ENCODE peak calls at places on chromosome 12, in six cellular contexts. L is neuronal stem cell; F is cardiac fibroblast; R is cardiac muscle cell; S is fibroblast of pulmonary artery; D is Jurkat, Clone E6-1. I is an unnamed sample.

GRCh38 chr12:47102845-47103666 is 23.3 kb upstream of the AMIGO2 start:
- DNase-seq in R (no peak), L (no peak), F (peak), S (peak), D (no peak), I (peak)

GRCh38 chr12:85627584-85627983 is 208.6 kb downstream of the RASSF9 start:
- DNase-seq in R (no peak), S (peak), L (no peak), F (peak), D (no peak), I (peak)

GRCh38 chr12:93297032-93297431 is 80.7 kb upstream of the NUDT4 start:
- DNase-seq in D (no peak), L (no peak), S (no peak), R (no peak), F (no peak), I (peak)

GRCh38 chr12:49762468-49762847 is 21.1 kb downstream of the TMBIM6 start:
- DNase-seq in D (peak), L (no peak), R (no peak), F (no peak), S (no peak), I (no peak)

GRCh38 chr12:40622246-40622838 is 69.9 kb upstream of the CNTN1 start:
- DNase-seq in D (peak), R (peak), F (peak), S (peak), L (peak), I (peak)

GRCh38 chr12:8637244-8637643 is 24.6 kb upstream of the AICDA start:
- DNase-seq in S (no peak), D (no peak), R (no peak), L (no peak), F (no peak), I (no peak)

GRCh38 chr12:98188649-98189048 is 326.7 kb upstream of the TMPO start:
- DNase-seq in F (no peak), R (no peak), S (peak), D (no peak), L (no peak), I (no peak)

GRCh38 chr12:49966511-49967041 is 4.9 kb downstream of the AQP5 start:
- DNase-seq in S (no peak), D (no peak), F (no peak), R (no peak), L (no peak), I (no peak)

GRCh38 chr12:117733292-117733805 is 235.4 kb downstream of the KSR2 start:
- DNase-seq in R (no peak), L (no peak), S (no peak), D (no peak), F (no peak), I (no peak)

GRCh38 chr12:120242275-120242799 is 23.2 kb downstream of the PXN start:
- DNase-seq in L (no peak), S (no peak), D (no peak), F (no peak), R (no peak), I (no peak)

GRCh38 chr12:102026728-102027127 is 35.1 kb downstream of the WASHC3 start:
- DNase-seq in L (no peak), D (no peak), S (no peak), F (no peak), R (no peak), I (no peak)

GRCh38 chr12:115227137-115227615 is 543.2 kb upstream of the TBX3 start:
- DNase-seq in D (no peak), F (peak), R (peak), S (peak), L (no peak), I (peak)

GRCh38 chr12:104664368-104664767 is 207.6 kb downstream of the CHST11 start:
- DNase-seq in L (no peak), F (no peak), D (no peak), R (peak), S (no peak), I (no peak)

GRCh38 chr12:38523920-38524319 is 207.3 kb downstream of the ALG10B start:
- DNase-seq in R (no peak), D (no peak), F (no peak), L (no peak), S (no peak), I (no peak)

GRCh38 chr12:50734409-50735263 is 29.3 kb upstream of the ATF1 start:
- DNase-seq in D (peak), S (peak), F (peak), R (peak), L (peak), I (no peak)

GRCh38 chr12:20364501-20364900 is 3.8 kb upstream of the PDE3A start:
- DNase-seq in S (no peak), R (no peak), L (no peak), F (no peak), D (no peak), I (no peak)

GRCh38 chr12:4115570-4115969 is 158.0 kb upstream of the CCND2 start:
- DNase-seq in F (no peak), D (no peak), L (no peak), S (no peak), R (no peak), I (no peak)

GRCh38 chr12:128864516-128865186 is 11.4 kb downstream of the GLT1D1 start:
- DNase-seq in L (no peak), R (peak), S (no peak), F (no peak), D (no peak), I (no peak)

GRCh38 chr12:118625050-118625675 is 248.8 kb downstream of the SUDS3 start:
- DNase-seq in L (no peak), R (no peak), F (no peak), D (no peak), S (no peak), I (no peak)

GRCh38 chr12:21483531-21483930 is 17.9 kb downstream of the RECQL start:
- DNase-seq in D (no peak), S (no peak), L (no peak), F (no peak), R (no peak), I (no peak)

GRCh38 chr12:40310201-40310600 is 85.4 kb downstream of the LRRK2 start:
- DNase-seq in S (no peak), L (no peak), R (no peak), F (no peak), D (no peak), I (no peak)

GRCh38 chr12:122097641-122098364 is 19.2 kb downstream of the MLXIP start:
- DNase-seq in L (no peak), S (peak), R (peak), F (peak), D (no peak), I (no peak)

GRCh38 chr12:45353944-45354343 is 138.0 kb downstream of the ANO6 start:
- DNase-seq in R (no peak), F (no peak), D (no peak), L (no peak), S (no peak), I (no peak)

GRCh38 chr12:89665556-89665955 is 43.1 kb downstream of the ATP2B1 start:
- DNase-seq in R (peak), L (no peak), D (no peak), F (no peak), S (no peak), I (peak)

GRCh38 chr12:131121705-131122405 is 168.1 kb downstream of the ADGRD1 start:
- DNase-seq in F (no peak), D (no peak), L (no peak), S (no peak), R (no peak), I (no peak)

GRCh38 chr12:6786416-6787094 is 2.8 kb upstream of the CD4 start:
- DNase-seq in F (no peak), L (no peak), R (no peak), D (peak), S (no peak), I (no peak)

GRCh38 chr12:131221061-131221945 is 267.6 kb downstream of the ADGRD1 start:
- DNase-seq in L (no peak), F (no peak), S (no peak), R (no peak), D (no peak), I (no peak)

GRCh38 chr12:104676636-104677035 is 219.9 kb downstream of the CHST11 start:
- DNase-seq in R (no peak), S (no peak), F (no peak), D (no peak), L (no peak), I (no peak)

GRCh38 chr12:99611590-99611989 is 36.0 kb upstream of the GARIN6 start:
- DNase-seq in D (no peak), R (no peak), L (no peak), F (no peak), S (peak), I (no peak)

GRCh38 chr12:11765817-11766794 is 116.6 kb downstream of the ETV6 start:
- DNase-seq in L (no peak), S (peak), D (no peak), R (no peak), F (peak), I (no peak)

GRCh38 chr12:2925322-2925995 is 33.7 kb upstream of the TEAD4 start:
- DNase-seq in R (no peak), D (no peak), S (no peak), L (no peak), F (no peak), I (no peak)

GRCh38 chr12:15540469-15540872 is 218.2 kb downstream of the PTPRO start:
- DNase-seq in D (no peak), L (no peak), S (peak), F (peak), R (no peak), I (peak)

GRCh38 chr12:8031872-8032241 is 659 bp upstream of the FOXJ2 start:
- DNase-seq in F (no peak), D (no peak), R (no peak), S (peak), L (no peak), I (no peak)

GRCh38 chr12:46364777-46365580 is 7.6 kb downstream of the SLC38A2 start:
- DNase-seq in D (no peak), R (no peak), S (peak), L (no peak), F (peak), I (no peak)

GRCh38 chr12:12804011-12804410 is 9.1 kb upstream of the DDX47 start:
- DNase-seq in L (no peak), D (no peak), S (peak), R (no peak), F (peak), I (no peak)

GRCh38 chr12:29396774-29397173 is 15.8 kb upstream of the ERGIC2 start:
- DNase-seq in D (no peak), L (no peak), F (peak), R (no peak), S (peak), I (no peak)

GRCh38 chr12:57127101-57127709 is 1.1 kb upstream of the LRP1 start:
- DNase-seq in L (peak), F (no peak), S (no peak), D (no peak), R (peak), I (no peak)

GRCh38 chr12:57128519-57129247 is 400 bp downstream of the LRP1 start:
- DNase-seq in L (no peak), R (peak), S (no peak), D (no peak), F (no peak), I (no peak)

GRCh38 chr12:57130941-57131340 is 2.7 kb downstream of the LRP1 start:
- DNase-seq in L (no peak), R (no peak), S (no peak), D (no peak), F (no peak), I (no peak)

GRCh38 chr12:57127710-57128518 is at the start of gene LRP1:
- DNase-seq in L (peak), D (peak), R (peak), S (peak), F (peak), I (no peak)

GRCh38 chr12:57129311-57130288 is 1.3 kb downstream of the LRP1 start:
- DNase-seq in D (no peak), F (peak), R (peak), S (peak), L (no peak), I (no peak)
- H3K4me3 ChIP-seq in D (no peak), F (peak), R (peak), S (peak), L (peak), I (peak)

GRCh38 chr12:96368687-96369086 is 31.6 kb downstream of the CDK17 start:
- DNase-seq in R (no peak), L (no peak), S (no peak), D (no peak), F (no peak), I (no peak)
- H3K4me3 ChIP-seq in R (no peak), L (no peak), S (no peak), D (no peak), F (no peak), I (no peak)

DNA sequence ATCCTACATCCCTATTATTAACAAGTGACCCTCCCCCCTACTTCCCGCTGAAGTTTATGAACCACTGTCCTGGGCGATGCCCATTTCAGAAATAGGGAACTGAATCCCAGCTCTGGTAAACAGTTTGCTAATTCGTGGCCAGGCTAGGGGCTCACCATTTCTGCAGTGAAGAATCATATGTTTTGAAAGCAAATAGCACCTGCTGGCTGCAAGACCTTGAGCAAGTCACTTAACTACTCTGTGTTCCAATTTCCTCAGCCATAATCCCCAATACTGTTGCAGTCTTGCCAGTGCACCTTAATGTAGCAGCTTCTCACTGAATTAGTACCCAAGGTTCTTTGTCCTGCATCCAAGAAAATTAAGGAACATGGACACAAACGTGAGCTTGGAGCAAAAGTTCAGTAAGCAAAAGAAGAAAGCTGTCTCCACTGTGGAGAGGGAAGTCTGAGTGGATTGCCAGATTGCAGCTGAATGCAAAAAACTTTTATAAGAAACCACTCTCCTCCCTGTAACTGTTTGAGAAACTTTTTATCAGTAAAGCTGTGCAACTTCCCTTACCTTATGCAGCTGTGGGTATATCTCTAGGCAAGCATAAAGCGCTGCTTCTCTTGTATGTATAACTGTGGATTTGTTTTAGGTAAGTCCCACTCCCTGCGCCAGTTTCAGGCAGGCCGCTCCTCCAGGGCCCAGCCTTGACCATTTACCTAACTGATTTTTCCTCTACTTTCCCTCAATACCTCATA is 824 bp downstream of the OAS1 start:
- DNase-seq in L (no peak), F (no peak), S (no peak), R (no peak), D (peak), I (no peak)
- H3K4me3 ChIP-seq in L (no peak), F (peak), S (no peak), R (no peak), D (no peak), I (no peak)

GRCh38 chr12:106310687-106311086 is 8.2 kb downstream of the TCP11L2 start:
- DNase-seq in R (no peak), F (no peak), D (no peak), S (no peak), L (no peak), I (no peak)
- H3K4me3 ChIP-seq in R (no peak), F (no peak), D (no peak), S (no peak), L (no peak), I (no peak)